ENCODE peak calls at places on chromosomes 7 and 10, in eight cellular contexts. N is CD8-positive, alpha-beta T cell; A is A673; C is WERI-Rb-1; S is left ventricle myocardium inferior; X is HFFc6; M is colonic mucosa; O is GM20000. I is an unnamed sample.

GRCh38 chr7:77453531-77453930 is 37.4 kb upstream of the GSAP start:
- DNase-seq in N (no peak), C (no peak), A (no peak), M (no peak), O (no peak), X (no peak), S (no peak), I (no peak)

GRCh38 chr7:91465595-91466061 is 201.4 kb downstream of the FZD1 start:
- DNase-seq in A (no peak), C (no peak), N (no peak), O (no peak), X (no peak), M (no peak), S (no peak), I (no peak)

GRCh38 chr7:46900312-46901263 is 681.3 kb downstream of the TNS3 start:
- DNase-seq in O (no peak), C (no peak), N (no peak), A (peak; percentile 76), X (peak; percentile 2), S (peak; percentile 21), M (no peak), I (no peak)

GRCh38 chr7:74199551-74200355 is 10.1 kb upstream of the LAT2 start:
- DNase-seq in X (no peak), M (no peak), N (no peak), S (no peak), C (peak; percentile 54), A (no peak), O (no peak), I (no peak)

GRCh38 chr7:77409739-77410545 is 6.2 kb downstream of the GSAP start:
- DNase-seq in A (no peak), C (no peak), M (no peak), X (peak; percentile 57), N (no peak), O (no peak), S (no peak), I (no peak)

GRCh38 chr7:17898111-17898510 is 42.2 kb downstream of the SNX13 start:
- DNase-seq in O (no peak), M (no peak), N (no peak), X (no peak), S (no peak), A (no peak), C (no peak), I (no peak)

GRCh38 chr7:137546009-137546408 is 202.5 kb upstream of the PTN start:
- DNase-seq in C (no peak), O (no peak), M (no peak), S (no peak), X (no peak), A (no peak), N (no peak), I (no peak)

GRCh38 chr7:124700655-124701054 is 64.9 kb downstream of the GPR37 start:
- DNase-seq in N (no peak), X (no peak), C (no peak), S (no peak), M (no peak), A (no peak), O (no peak), I (no peak)

GRCh38 chr10:97466755-97467154 is 20.8 kb downstream of the ZDHHC16 start:
- DNase-seq in N (no peak), M (no peak), A (no peak), C (no peak), O (no peak), S (no peak), X (peak; percentile 6), I (no peak)

GRCh38 chr7:51295435-51296269 is 21.0 kb downstream of the COBL start:
- DNase-seq in M (peak; percentile 83), O (no peak), N (no peak), S (no peak), A (no peak), X (no peak), C (no peak), I (no peak)

GRCh38 chr7:31056775-31057346 is 4.8 kb downstream of the ADCYAP1R1 start:
- DNase-seq in C (no peak), N (no peak), M (no peak), S (no peak), A (no peak), O (no peak), X (no peak), I (no peak)

GRCh38 chr10:31262672-31263071 is 56.3 kb upstream of the ZEB1 start:
- DNase-seq in N (no peak), S (no peak), A (no peak), C (no peak), O (no peak), M (no peak), X (peak; percentile 47), I (no peak)

GRCh38 chr7:103636153-103636552 is 190.1 kb upstream of the SLC26A5 start:
- DNase-seq in S (no peak), M (no peak), N (no peak), C (no peak), A (peak; percentile 31), X (peak; percentile 17), O (no peak), I (no peak)

GRCh38 chr10:122044045-122044661 is 55.2 kb downstream of the TACC2 start:
- DNase-seq in M (peak; percentile 63), C (peak; percentile 45), X (no peak), S (no peak), A (no peak), O (no peak), N (no peak), I (no peak)

DNA sequence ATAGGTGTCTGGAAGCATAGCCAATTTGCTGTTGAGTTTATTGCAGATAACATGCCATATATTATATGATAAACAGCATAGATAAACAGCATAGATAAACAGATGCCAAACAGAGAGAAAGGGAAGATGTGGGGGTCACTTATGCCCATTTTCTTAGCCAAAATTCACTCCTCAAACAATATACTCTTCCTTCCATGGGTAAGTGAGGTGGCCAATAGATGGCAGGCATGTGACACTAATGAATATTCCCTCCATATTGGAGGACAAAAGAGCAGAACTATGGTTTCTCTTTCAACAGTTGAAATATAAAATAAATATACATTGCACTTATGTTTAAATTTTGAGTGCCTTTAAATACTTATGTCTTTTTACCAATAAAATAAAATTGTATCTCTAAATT is 1212.8 kb downstream of the REEP3 start:
- DNase-seq in C (peak; percentile 18), X (no peak), N (no peak), A (peak; percentile 14), M (peak; percentile 25), O (peak; percentile 6), S (no peak), I (no peak)
- TF ChIP-seq CTCF in C (peak; percentile 34), X (no peak), N (no peak), A (peak; percentile 47), M (peak; percentile 24), O (peak; percentile 42), S (peak; percentile 27), I (no peak)

GRCh38 chr7:33248663-33249062 is 119.3 kb downstream of the BBS9 start:
- DNase-seq in X (no peak), N (no peak), A (no peak), O (no peak), C (no peak), M (no peak), S (no peak), I (no peak)

DNA sequence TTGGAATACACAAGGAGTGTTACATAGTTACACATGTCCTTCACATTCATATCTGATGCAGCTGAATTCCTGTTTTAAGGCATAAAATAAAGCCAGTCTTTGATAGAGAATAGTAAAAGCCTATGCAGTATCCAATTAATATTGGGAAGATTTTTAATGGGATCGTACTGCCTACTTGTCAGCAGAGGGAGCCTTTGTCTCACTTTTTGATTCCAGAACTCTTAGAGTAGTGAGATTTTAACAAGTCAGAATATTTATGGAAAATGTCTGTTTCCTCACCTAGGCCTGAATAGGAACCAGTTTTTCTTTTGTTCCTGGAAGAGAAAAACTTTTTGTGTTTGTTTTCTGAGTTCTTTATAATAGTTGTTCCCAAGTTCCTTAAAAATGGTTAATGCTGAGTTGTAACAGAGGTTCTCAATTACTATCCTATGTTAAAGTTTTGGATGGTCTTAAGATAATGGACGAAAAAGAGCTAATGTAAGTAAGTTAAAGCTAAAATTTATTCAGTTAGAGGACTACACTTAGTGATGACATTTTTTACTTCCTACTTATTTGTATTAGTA is 114.0 kb downstream of the BBS9 start:
- DNase-seq in O (peak; percentile 24), S (no peak), M (no peak), X (peak; percentile 60), C (no peak), N (no peak), A (peak; percentile 71), I (no peak)
- TF ChIP-seq CTCF in O (no peak), S (peak; percentile 77), M (no peak), X (peak; percentile 87), C (peak; percentile 53), N (peak; percentile 18), A (peak; percentile 76), I (peak; percentile 52)

DNA sequence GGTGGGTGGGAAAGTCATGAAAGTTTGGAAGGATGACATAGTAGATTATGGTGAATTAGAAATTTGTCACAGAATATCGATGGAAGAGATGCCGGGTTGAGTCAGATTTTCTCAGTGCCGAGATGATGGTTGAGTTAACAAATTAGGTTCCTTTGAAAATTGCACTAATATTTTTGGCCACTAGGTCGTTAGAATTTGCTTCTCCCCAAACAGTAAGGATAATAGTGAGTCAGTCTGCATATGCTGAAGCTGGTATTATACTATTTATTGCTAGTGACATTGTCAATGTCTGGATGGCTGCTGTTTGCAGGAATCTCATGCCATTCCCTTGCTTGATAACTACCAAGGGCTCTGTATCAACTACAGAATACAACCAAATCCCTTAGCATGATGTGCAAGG is 37.7 kb upstream of the MINDY3 start:
- DNase-seq in A (peak; percentile 50), X (peak; percentile 21), N (no peak), O (no peak), S (no peak), C (no peak), M (no peak), I (peak; percentile 11)
- TF ChIP-seq CTCF in A (peak; percentile 47), X (peak; percentile 75), N (peak; percentile 31), O (no peak), S (peak; percentile 23), C (no peak), M (no peak), I (no peak)

DNA sequence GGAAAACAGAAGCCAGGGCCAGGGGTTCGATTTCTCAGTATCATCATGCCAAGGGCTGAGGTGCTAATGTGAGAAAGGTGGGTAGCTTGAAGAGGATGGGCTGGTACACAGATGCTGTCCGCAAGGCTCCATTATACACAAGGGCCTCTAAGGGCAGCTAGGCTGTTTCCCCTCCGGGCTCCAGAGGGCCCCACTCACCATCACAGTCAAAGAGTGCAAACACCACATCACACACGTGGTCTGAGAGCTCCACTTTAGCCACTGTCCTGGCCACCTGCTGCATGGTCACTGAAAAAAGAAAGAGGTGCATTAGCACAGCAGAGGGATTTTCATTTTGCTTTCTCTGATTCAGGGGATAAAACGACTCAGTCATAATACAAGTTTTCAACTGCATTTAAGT is 20.9 kb upstream of the DNAJB12 start:
- DNase-seq in X (peak; percentile 5), S (no peak), N (no peak), M (no peak), O (no peak), A (no peak), C (peak; percentile 72), I (no peak)
- TF ChIP-seq CTCF in X (no peak), S (peak; percentile 10), N (no peak), M (no peak), O (no peak), A (no peak), C (peak; percentile 78), I (peak; percentile 24)

I was measured in HFF-Myc.